ENCODE peak calls at places on chromosomes 6 and 20, in six cellular contexts. C, K, T, Z, W and X are unnamed samples.

GRCh38 chr6:134814076-134814709 is 135.7 kb downstream of the ALDH8A1 start:
- DNase-seq in T (no peak), K (no peak), Z (peak; percentile 70), C (no peak), W (no peak), X (no peak)

GRCh38 chr6:44451803-44452690 is 64.5 kb downstream of the CDC5L start:
- DNase-seq in Z (peak; percentile 68), T (no peak), C (no peak), K (no peak), W (no peak), X (no peak)

GRCh38 chr6:17336425-17336824 is 55.3 kb downstream of the RBM24 start:
- DNase-seq in K (no peak), T (no peak), Z (peak; percentile 20), W (no peak), C (no peak), X (peak; percentile 37)

GRCh38 chr6:72386324-72386723 is 235.5 kb upstream of the KCNQ5 start:
- DNase-seq in T (no peak), C (no peak), K (no peak), W (no peak), Z (peak; percentile 66), X (no peak)

GRCh38 chr6:157995458-157995857 is 13.8 kb downstream of the SYNJ2 start:
- DNase-seq in T (no peak), W (no peak), C (peak; percentile 6), Z (no peak), K (no peak), X (no peak)

GRCh38 chr20:34843421-34843820 is 18.0 kb upstream of the NCOA6 start:
- DNase-seq in C (no peak), T (no peak), W (no peak), Z (no peak), K (no peak), X (no peak)

GRCh38 chr20:56572178-56572577 is 39.1 kb downstream of the FAM209B start:
- DNase-seq in C (no peak), Z (no peak), T (no peak), K (no peak), W (no peak), X (no peak)

GRCh38 chr6:93580441-93580840 is 161.1 kb upstream of the EPHA7 start:
- DNase-seq in K (no peak), C (no peak), W (peak; percentile 4), T (no peak), Z (no peak), X (no peak)

GRCh38 chr6:3165631-3166534 is 8.5 kb upstream of the TUBB2A start:
- DNase-seq in W (no peak), T (no peak), Z (peak; percentile 28), C (no peak), K (no peak), X (no peak)

GRCh38 chr6:72035966-72036365 is 149.6 kb downstream of the RIMS1 start:
- DNase-seq in Z (no peak), C (no peak), W (no peak), T (no peak), K (no peak), X (no peak)

GRCh38 chr20:36647194-36648121 is 1.5 kb upstream of the SLA2 start:
- DNase-seq in Z (no peak), T (peak; percentile 4), W (no peak), C (no peak), K (no peak), X (no peak)

GRCh38 chr6:29748391-29749352 is 25.4 kb downstream of the HLA-F start:
- DNase-seq in K (peak; percentile 96), W (peak; percentile 95), T (peak; percentile 94), C (peak; percentile 80), Z (peak; percentile 76), X (no peak)

DNA sequence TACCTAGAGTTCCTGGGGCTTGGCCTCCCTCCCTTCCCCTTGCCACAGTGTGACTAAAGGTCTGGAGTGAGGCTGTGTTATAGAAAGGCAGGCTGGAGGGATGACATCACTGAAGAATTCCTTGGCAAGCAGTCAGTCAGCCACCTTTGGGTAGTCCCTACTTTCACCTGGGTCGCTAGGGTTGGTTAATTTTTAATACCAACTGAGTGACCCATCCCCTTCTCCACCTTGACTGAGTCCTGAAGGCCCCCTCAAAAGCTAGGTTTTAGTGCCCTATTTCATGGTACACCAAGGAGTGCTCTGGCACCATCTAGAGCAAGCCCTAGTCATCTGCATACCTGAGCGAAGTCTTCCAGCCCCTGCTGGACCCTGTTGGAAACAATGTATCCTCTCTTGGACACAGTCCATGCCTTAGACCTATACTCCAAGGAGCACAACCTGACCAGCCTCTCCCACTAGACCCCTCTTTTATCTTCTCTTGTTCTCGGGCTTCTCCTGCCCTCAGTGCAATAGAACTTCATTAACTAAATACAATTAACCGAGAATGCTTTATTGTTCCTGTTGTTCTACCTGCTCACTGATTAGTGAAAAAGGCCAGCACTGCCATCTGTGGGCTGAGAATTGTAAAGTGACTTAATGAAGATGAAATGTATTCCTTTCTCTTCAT is 44.6 kb downstream of the RIN2 start:
- DNase-seq in C (no peak), K (no peak), T (no peak), Z (no peak), W (peak; percentile 53), X (no peak)
- TF ChIP-seq CTCF in C (no peak), K (no peak), T (peak; percentile 15), Z (no peak), W (no peak), X (no peak)

GRCh38 chr6:82413868-82414267 is 50.3 kb downstream of the TPBG start:
- DNase-seq in C (no peak), W (no peak), Z (no peak), T (no peak), K (no peak), X (no peak)

GRCh38 chr6:82419088-82419720 is 55.6 kb downstream of the TPBG start:
- DNase-seq in C (no peak), K (no peak), W (no peak), T (no peak), Z (peak; percentile 46), X (no peak)

GRCh38 chr6:82416346-82416745 is 52.7 kb downstream of the TPBG start:
- DNase-seq in C (no peak), Z (no peak), T (no peak), W (no peak), K (no peak), X (no peak)

GRCh38 chr6:82415820-82416219 is 52.2 kb downstream of the TPBG start:
- DNase-seq in W (no peak), T (no peak), C (no peak), K (peak; percentile 41), Z (no peak), X (no peak)

GRCh38 chr6:82419859-82420258 is 56.2 kb downstream of the TPBG start:
- DNase-seq in W (no peak), T (no peak), C (no peak), K (no peak), Z (peak; percentile 52), X (no peak)
- H3K4me3 ChIP-seq in W (no peak overlapping the region), T (no peak overlapping the region), C (no peak overlapping the region), K (no peak overlapping the region), Z (no peak overlapping the region), X (no peak overlapping the region)

DNA sequence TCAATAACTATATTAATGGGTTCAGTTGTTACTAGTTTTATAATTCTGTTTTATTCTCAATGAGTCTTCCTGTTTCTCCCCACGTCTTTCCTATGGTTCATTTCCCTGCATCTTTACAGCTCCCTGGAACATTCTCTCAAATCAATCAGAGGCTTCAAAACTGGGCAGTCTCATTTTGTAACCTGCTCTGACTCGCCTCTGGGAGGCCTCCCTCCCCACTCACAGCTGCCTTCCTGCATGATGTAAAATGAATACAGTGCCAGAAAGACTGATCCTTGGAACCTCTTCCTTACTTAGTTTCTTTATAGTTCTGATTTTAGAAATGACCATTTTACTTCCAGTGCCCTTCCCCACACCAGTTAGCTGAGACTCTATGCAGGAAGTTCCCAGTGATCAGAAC is 103.9 kb downstream of the ESR1 start:
- DNase-seq in K (no peak), Z (peak; percentile 29), W (no peak), T (no peak), C (no peak), X (no peak)
- TF ChIP-seq CTCF in K (no peak), Z (no peak), W (no peak), T (no peak), C (no peak), X (no peak)

GRCh38 chr20:50569864-50570836 is 60.0 kb downstream of the PTPN1 start:
- DNase-seq in C (no peak), T (no peak), Z (peak; percentile 59), K (no peak), W (peak; percentile 42), X (no peak)
- H3K4me3 ChIP-seq in C (no peak overlapping the region), T (no peak overlapping the region), Z (no peak overlapping the region), K (no peak overlapping the region), W (no peak overlapping the region), X (no peak overlapping the region)

GRCh38 chr6:6646859-6647258 is 58.3 kb downstream of the LY86 start:
- DNase-seq in T (no peak), K (no peak), W (no peak), Z (no peak), C (no peak), X (no peak)

GRCh38 chr6:6643398-6643797 is 54.9 kb downstream of the LY86 start:
- DNase-seq in C (no peak), Z (no peak), K (no peak), T (no peak), W (no peak), X (no peak)

GRCh38 chr6:6648659-6649343 is 60.3 kb downstream of the LY86 start:
- DNase-seq in K (no peak), W (no peak), C (no peak), T (no peak), Z (no peak), X (no peak)

GRCh38 chr6:6646384-6646783 is 57.9 kb downstream of the LY86 start:
- DNase-seq in W (no peak), C (no peak), Z (no peak), T (no peak), K (no peak), X (no peak)

DNA sequence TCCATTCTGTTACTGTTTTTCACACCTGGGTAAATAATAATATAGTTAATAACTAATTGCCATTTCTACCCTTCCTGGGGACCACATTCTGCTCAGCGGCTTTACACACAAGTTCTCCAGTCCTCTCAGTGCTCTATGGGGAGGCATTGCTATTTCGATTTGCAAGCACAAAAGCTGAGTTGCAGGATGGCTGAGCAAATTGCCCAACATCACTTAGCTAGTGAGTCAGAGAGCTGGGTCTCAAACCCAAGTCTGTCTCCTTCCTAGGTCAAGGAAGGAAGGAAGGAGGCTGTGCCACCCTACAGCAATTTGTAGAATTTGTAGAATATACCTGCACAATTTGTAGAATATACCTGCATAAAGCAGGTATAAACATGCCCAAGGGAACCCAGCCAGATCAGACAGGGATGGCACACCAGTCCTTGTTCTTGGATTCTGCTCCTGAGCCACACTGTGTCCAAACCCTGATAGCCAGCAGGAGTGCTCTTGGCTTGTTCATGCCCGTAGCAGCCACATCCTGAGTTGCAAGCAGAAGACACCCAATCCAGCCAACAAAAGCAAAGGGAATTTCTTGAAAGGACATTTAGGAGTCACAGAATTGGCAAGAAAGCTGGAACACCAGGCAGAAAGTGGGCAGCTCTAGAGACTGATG is 56.9 kb downstream of the LY86 start:
- DNase-seq in Z (no peak), C (no peak), K (peak; percentile 40), W (no peak), T (no peak), X (no peak)
- TF ChIP-seq CTCF in Z (no peak), C (no peak), K (no peak), W (no peak), T (no peak), X (no peak)